ENCODE peak calls at places on chromosomes 16 and 17, in eight cellular contexts. One of them, this sample, is unnamed.

GRCh38 chr17:16422416-16422815 is 7.0 kb downstream of the TRPV2 start:
- DNase-seq in WERI-Rb-1: no peak
- DNase-seq in activated T-cell treated with anti-CD3 and anti-CD28 coated beads for 1 hour: no peak
- DNase-seq in head of caudate nucleus: no peak
- DNase-seq in activated CD4-positive, CD25-positive, alpha-beta regulatory T cell: no peak
- DNase-seq in adrenal gland: no peak
- DNase-seq in H7: peak
- DNase-seq in substantia nigra: no peak
- DNase-seq in this sample: no peak

GRCh38 chr16:73054131-73054496 is 6.2 kb upstream of the ZFHX3 start:
- DNase-seq in WERI-Rb-1: no peak
- DNase-seq in activated T-cell treated with anti-CD3 and anti-CD28 coated beads for 1 hour: no peak
- DNase-seq in head of caudate nucleus: no peak
- DNase-seq in activated CD4-positive, CD25-positive, alpha-beta regulatory T cell: no peak
- DNase-seq in adrenal gland: no peak
- DNase-seq in H7: peak
- DNase-seq in substantia nigra: no peak
- DNase-seq in this sample: no peak

GRCh38 chr17:80631142-80632045 is 86.8 kb downstream of the RPTOR start:
- DNase-seq in WERI-Rb-1: no peak
- DNase-seq in activated T-cell treated with anti-CD3 and anti-CD28 coated beads for 1 hour: no peak
- DNase-seq in head of caudate nucleus: no peak
- DNase-seq in activated CD4-positive, CD25-positive, alpha-beta regulatory T cell: no peak
- DNase-seq in adrenal gland: no peak
- DNase-seq in H7: no peak
- DNase-seq in substantia nigra: no peak
- DNase-seq in this sample: no peak

GRCh38 chr17:1650731-1651558 is 1.3 kb upstream of the RILP start:
- DNase-seq in WERI-Rb-1: no peak
- DNase-seq in activated T-cell treated with anti-CD3 and anti-CD28 coated beads for 1 hour: no peak
- DNase-seq in head of caudate nucleus: no peak
- DNase-seq in activated CD4-positive, CD25-positive, alpha-beta regulatory T cell: no peak
- DNase-seq in adrenal gland: no peak
- DNase-seq in H7: no peak
- DNase-seq in substantia nigra: no peak
- DNase-seq in this sample: no peak

GRCh38 chr16:84732674-84733352 is 33.0 kb downstream of the USP10 start:
- DNase-seq in WERI-Rb-1: no peak
- DNase-seq in activated T-cell treated with anti-CD3 and anti-CD28 coated beads for 1 hour: no peak
- DNase-seq in head of caudate nucleus: no peak
- DNase-seq in activated CD4-positive, CD25-positive, alpha-beta regulatory T cell: no peak
- DNase-seq in adrenal gland: no peak
- DNase-seq in H7: no peak
- DNase-seq in substantia nigra: no peak
- DNase-seq in this sample: no peak

GRCh38 chr16:68520649-68521086 is 18.4 kb upstream of the ZFP90 start:
- DNase-seq in WERI-Rb-1: peak
- DNase-seq in activated T-cell treated with anti-CD3 and anti-CD28 coated beads for 1 hour: peak
- DNase-seq in head of caudate nucleus: peak
- DNase-seq in activated CD4-positive, CD25-positive, alpha-beta regulatory T cell: peak
- DNase-seq in adrenal gland: peak
- DNase-seq in H7: peak
- DNase-seq in substantia nigra: peak
- DNase-seq in this sample: peak

GRCh38 chr16:85046957-85047866 is 19.6 kb downstream of the KIAA0513 start:
- DNase-seq in WERI-Rb-1: no peak
- DNase-seq in activated T-cell treated with anti-CD3 and anti-CD28 coated beads for 1 hour: no peak
- DNase-seq in head of caudate nucleus: no peak
- DNase-seq in activated CD4-positive, CD25-positive, alpha-beta regulatory T cell: no peak
- DNase-seq in adrenal gland: no peak
- DNase-seq in H7: no peak
- DNase-seq in substantia nigra: no peak
- DNase-seq in this sample: no peak

GRCh38 chr17:31427684-31428083 is 36.2 kb downstream of the RAB11FIP4 start:
- DNase-seq in WERI-Rb-1: no peak
- DNase-seq in activated T-cell treated with anti-CD3 and anti-CD28 coated beads for 1 hour: no peak
- DNase-seq in head of caudate nucleus: peak
- DNase-seq in activated CD4-positive, CD25-positive, alpha-beta regulatory T cell: no peak
- DNase-seq in adrenal gland: no peak
- DNase-seq in H7: no peak
- DNase-seq in substantia nigra: no peak
- DNase-seq in this sample: no peak

GRCh38 chr17:77942111-77942988 is 16.2 kb upstream of the TNRC6C start:
- DNase-seq in WERI-Rb-1: no peak
- DNase-seq in activated T-cell treated with anti-CD3 and anti-CD28 coated beads for 1 hour: no peak
- DNase-seq in head of caudate nucleus: peak
- DNase-seq in activated CD4-positive, CD25-positive, alpha-beta regulatory T cell: no peak
- DNase-seq in adrenal gland: no peak
- DNase-seq in H7: no peak
- DNase-seq in substantia nigra: peak
- DNase-seq in this sample: no peak

GRCh38 chr17:4167786-4168185 is 24.8 kb downstream of the CYB5D2 start:
- DNase-seq in WERI-Rb-1: no peak
- DNase-seq in activated T-cell treated with anti-CD3 and anti-CD28 coated beads for 1 hour: no peak
- DNase-seq in head of caudate nucleus: no peak
- DNase-seq in activated CD4-positive, CD25-positive, alpha-beta regulatory T cell: no peak
- DNase-seq in adrenal gland: no peak
- DNase-seq in H7: no peak
- DNase-seq in substantia nigra: no peak
- DNase-seq in this sample: no peak

GRCh38 chr17:32357615-32358014 is 7.7 kb downstream of the ZNF207 start:
- DNase-seq in WERI-Rb-1: no peak
- DNase-seq in activated T-cell treated with anti-CD3 and anti-CD28 coated beads for 1 hour: no peak
- DNase-seq in head of caudate nucleus: no peak
- DNase-seq in activated CD4-positive, CD25-positive, alpha-beta regulatory T cell: no peak
- DNase-seq in adrenal gland: no peak
- DNase-seq in H7: no peak
- DNase-seq in substantia nigra: no peak
- DNase-seq in this sample: no peak

GRCh38 chr17:65177901-65178300 is 40.7 kb downstream of the RGS9 start:
- DNase-seq in WERI-Rb-1: no peak
- DNase-seq in activated T-cell treated with anti-CD3 and anti-CD28 coated beads for 1 hour: no peak
- DNase-seq in head of caudate nucleus: no peak
- DNase-seq in activated CD4-positive, CD25-positive, alpha-beta regulatory T cell: no peak
- DNase-seq in adrenal gland: no peak
- DNase-seq in H7: no peak
- DNase-seq in substantia nigra: no peak
- DNase-seq in this sample: no peak

GRCh38 chr16:35724551-35724950 is 2265.1 kb downstream of the TP53TG3F start:
- DNase-seq in WERI-Rb-1: no peak
- DNase-seq in activated T-cell treated with anti-CD3 and anti-CD28 coated beads for 1 hour: no peak
- DNase-seq in head of caudate nucleus: no peak
- DNase-seq in activated CD4-positive, CD25-positive, alpha-beta regulatory T cell: no peak
- DNase-seq in adrenal gland: no peak
- DNase-seq in H7: no peak
- DNase-seq in substantia nigra: no peak
- DNase-seq in this sample: no peak

GRCh38 chr17:77778636-77779524 is 179.6 kb upstream of the TNRC6C start:
- DNase-seq in WERI-Rb-1: no peak
- DNase-seq in activated T-cell treated with anti-CD3 and anti-CD28 coated beads for 1 hour: no peak
- DNase-seq in head of caudate nucleus: peak
- DNase-seq in activated CD4-positive, CD25-positive, alpha-beta regulatory T cell: no peak
- DNase-seq in adrenal gland: peak
- DNase-seq in H7: no peak
- DNase-seq in substantia nigra: peak
- DNase-seq in this sample: peak

GRCh38 chr17:43431741-43432523 is 33.1 kb downstream of the ARL4D start:
- DNase-seq in WERI-Rb-1: no peak
- DNase-seq in activated T-cell treated with anti-CD3 and anti-CD28 coated beads for 1 hour: no peak
- DNase-seq in head of caudate nucleus: no peak
- DNase-seq in activated CD4-positive, CD25-positive, alpha-beta regulatory T cell: no peak
- DNase-seq in adrenal gland: no peak
- DNase-seq in H7: peak
- DNase-seq in substantia nigra: no peak
- DNase-seq in this sample: peak

GRCh38 chr17:36863131-36863530 is 74.1 kb upstream of the LHX1 start:
- DNase-seq in WERI-Rb-1: no peak
- DNase-seq in activated T-cell treated with anti-CD3 and anti-CD28 coated beads for 1 hour: no peak
- DNase-seq in head of caudate nucleus: no peak
- DNase-seq in activated CD4-positive, CD25-positive, alpha-beta regulatory T cell: no peak
- DNase-seq in adrenal gland: no peak
- DNase-seq in H7: no peak
- DNase-seq in substantia nigra: no peak
- DNase-seq in this sample: no peak

GRCh38 chr17:1829189-1829578 is 518 bp downstream of the SMYD4 start:
- DNase-seq in WERI-Rb-1: peak
- DNase-seq in activated T-cell treated with anti-CD3 and anti-CD28 coated beads for 1 hour: no peak
- DNase-seq in head of caudate nucleus: peak
- DNase-seq in activated CD4-positive, CD25-positive, alpha-beta regulatory T cell: no peak
- DNase-seq in adrenal gland: no peak
- DNase-seq in H7: no peak
- DNase-seq in substantia nigra: no peak
- DNase-seq in this sample: no peak

GRCh38 chr16:87897563-87898505 is 28.5 kb upstream of the SLC7A5 start:
- DNase-seq in WERI-Rb-1: peak
- DNase-seq in activated T-cell treated with anti-CD3 and anti-CD28 coated beads for 1 hour: peak
- DNase-seq in head of caudate nucleus: no peak
- DNase-seq in activated CD4-positive, CD25-positive, alpha-beta regulatory T cell: no peak
- DNase-seq in adrenal gland: no peak
- DNase-seq in H7: no peak
- DNase-seq in substantia nigra: no peak
- DNase-seq in this sample: no peak

GRCh38 chr17:8109669-8110455 is 8.5 kb downstream of the ALOXE3 start:
- DNase-seq in WERI-Rb-1: peak
- DNase-seq in activated T-cell treated with anti-CD3 and anti-CD28 coated beads for 1 hour: peak
- DNase-seq in head of caudate nucleus: peak
- DNase-seq in activated CD4-positive, CD25-positive, alpha-beta regulatory T cell: peak
- DNase-seq in adrenal gland: peak
- DNase-seq in H7: peak
- DNase-seq in substantia nigra: no peak
- DNase-seq in this sample: no peak

GRCh38 chr17:15257316-15257925 is 7.7 kb downstream of the PMP22 start:
- DNase-seq in WERI-Rb-1: peak
- DNase-seq in activated T-cell treated with anti-CD3 and anti-CD28 coated beads for 1 hour: peak
- DNase-seq in head of caudate nucleus: peak
- DNase-seq in activated CD4-positive, CD25-positive, alpha-beta regulatory T cell: no peak
- DNase-seq in adrenal gland: peak
- DNase-seq in H7: peak
- DNase-seq in substantia nigra: peak
- DNase-seq in this sample: no peak

GRCh38 chr17:20063665-20064648 is 54.8 kb downstream of the SPECC1 start:
- DNase-seq in WERI-Rb-1: no peak
- DNase-seq in activated T-cell treated with anti-CD3 and anti-CD28 coated beads for 1 hour: no peak
- DNase-seq in head of caudate nucleus: peak
- DNase-seq in activated CD4-positive, CD25-positive, alpha-beta regulatory T cell: no peak
- DNase-seq in adrenal gland: peak
- DNase-seq in H7: no peak
- DNase-seq in substantia nigra: peak
- DNase-seq in this sample: no peak

GRCh38 chr17:32341141-32341856 is 674 bp downstream of the C17orf75 start:
- DNase-seq in WERI-Rb-1: no peak
- DNase-seq in activated T-cell treated with anti-CD3 and anti-CD28 coated beads for 1 hour: peak
- DNase-seq in head of caudate nucleus: peak
- DNase-seq in activated CD4-positive, CD25-positive, alpha-beta regulatory T cell: peak
- DNase-seq in adrenal gland: no peak
- DNase-seq in H7: no peak
- DNase-seq in substantia nigra: no peak
- DNase-seq in this sample: peak

GRCh38 chr17:8275421-8276290 is 12.8 kb upstream of the RANGRF start:
- DNase-seq in WERI-Rb-1: peak
- DNase-seq in activated T-cell treated with anti-CD3 and anti-CD28 coated beads for 1 hour: no peak
- DNase-seq in head of caudate nucleus: no peak
- DNase-seq in activated CD4-positive, CD25-positive, alpha-beta regulatory T cell: no peak
- DNase-seq in adrenal gland: no peak
- DNase-seq in H7: no peak
- DNase-seq in substantia nigra: no peak
- DNase-seq in this sample: no peak

GRCh38 chr17:76026714-76027158 is 370 bp downstream of the EVPL start:
- DNase-seq in WERI-Rb-1: peak
- DNase-seq in activated T-cell treated with anti-CD3 and anti-CD28 coated beads for 1 hour: no peak
- DNase-seq in head of caudate nucleus: no peak
- DNase-seq in activated CD4-positive, CD25-positive, alpha-beta regulatory T cell: no peak
- DNase-seq in adrenal gland: no peak
- DNase-seq in H7: peak
- DNase-seq in substantia nigra: no peak
- DNase-seq in this sample: no peak

GRCh38 chr16:76932541-76933211 is 258.3 kb upstream of the MON1B start:
- DNase-seq in WERI-Rb-1: no peak
- DNase-seq in activated T-cell treated with anti-CD3 and anti-CD28 coated beads for 1 hour: no peak
- DNase-seq in head of caudate nucleus: no peak
- DNase-seq in activated CD4-positive, CD25-positive, alpha-beta regulatory T cell: no peak
- DNase-seq in adrenal gland: no peak
- DNase-seq in H7: no peak
- DNase-seq in substantia nigra: no peak
- DNase-seq in this sample: no peak

GRCh38 chr16:57993452-57993851 is 7.0 kb downstream of the ZNF319 start:
- DNase-seq in WERI-Rb-1: no peak
- DNase-seq in activated T-cell treated with anti-CD3 and anti-CD28 coated beads for 1 hour: no peak
- DNase-seq in head of caudate nucleus: no peak
- DNase-seq in activated CD4-positive, CD25-positive, alpha-beta regulatory T cell: no peak
- DNase-seq in adrenal gland: no peak
- DNase-seq in H7: peak
- DNase-seq in substantia nigra: no peak
- DNase-seq in this sample: peak

GRCh38 chr17:57107498-57108101 is 22.6 kb downstream of the AKAP1 start:
- DNase-seq in WERI-Rb-1: no peak
- DNase-seq in activated T-cell treated with anti-CD3 and anti-CD28 coated beads for 1 hour: no peak
- DNase-seq in head of caudate nucleus: no peak
- DNase-seq in activated CD4-positive, CD25-positive, alpha-beta regulatory T cell: no peak
- DNase-seq in adrenal gland: no peak
- DNase-seq in H7: no peak
- DNase-seq in substantia nigra: no peak
- DNase-seq in this sample: no peak

GRCh38 chr16:87457051-87457611 is 35.7 kb downstream of the ZCCHC14 start:
- DNase-seq in WERI-Rb-1: no peak
- DNase-seq in activated T-cell treated with anti-CD3 and anti-CD28 coated beads for 1 hour: no peak
- DNase-seq in head of caudate nucleus: no peak
- DNase-seq in activated CD4-positive, CD25-positive, alpha-beta regulatory T cell: no peak
- DNase-seq in adrenal gland: no peak
- DNase-seq in H7: no peak
- DNase-seq in substantia nigra: no peak
- DNase-seq in this sample: no peak

GRCh38 chr17:32915108-32915700 is 12.7 kb upstream of the TMEM98 start:
- DNase-seq in WERI-Rb-1: no peak
- DNase-seq in activated T-cell treated with anti-CD3 and anti-CD28 coated beads for 1 hour: no peak
- DNase-seq in head of caudate nucleus: no peak
- DNase-seq in activated CD4-positive, CD25-positive, alpha-beta regulatory T cell: no peak
- DNase-seq in adrenal gland: no peak
- DNase-seq in H7: no peak
- DNase-seq in substantia nigra: no peak
- DNase-seq in this sample: no peak

GRCh38 chr16:71945616-71946015 is 50.3 kb downstream of the IST1 start:
- DNase-seq in WERI-Rb-1: no peak
- DNase-seq in activated T-cell treated with anti-CD3 and anti-CD28 coated beads for 1 hour: no peak
- DNase-seq in head of caudate nucleus: no peak
- DNase-seq in activated CD4-positive, CD25-positive, alpha-beta regulatory T cell: no peak
- DNase-seq in adrenal gland: no peak
- DNase-seq in H7: no peak
- DNase-seq in substantia nigra: no peak
- DNase-seq in this sample: no peak

GRCh38 chr16:15529673-15530072 is 95.3 kb downstream of the BMERB1 start:
- DNase-seq in WERI-Rb-1: no peak
- DNase-seq in activated T-cell treated with anti-CD3 and anti-CD28 coated beads for 1 hour: no peak
- DNase-seq in head of caudate nucleus: no peak
- DNase-seq in activated CD4-positive, CD25-positive, alpha-beta regulatory T cell: no peak
- DNase-seq in adrenal gland: no peak
- DNase-seq in H7: no peak
- DNase-seq in substantia nigra: no peak
- DNase-seq in this sample: no peak

GRCh38 chr17:17515921-17516295 is 19.7 kb upstream of the RASD1 start:
- DNase-seq in WERI-Rb-1: no peak
- DNase-seq in activated T-cell treated with anti-CD3 and anti-CD28 coated beads for 1 hour: no peak
- DNase-seq in head of caudate nucleus: no peak
- DNase-seq in activated CD4-positive, CD25-positive, alpha-beta regulatory T cell: no peak
- DNase-seq in adrenal gland: no peak
- DNase-seq in H7: no peak
- DNase-seq in substantia nigra: no peak
- DNase-seq in this sample: no peak

GRCh38 chr16:30065943-30066881 is 652 bp downstream of the ALDOA start:
- DNase-seq in WERI-Rb-1: peak
- DNase-seq in activated T-cell treated with anti-CD3 and anti-CD28 coated beads for 1 hour: no peak
- DNase-seq in head of caudate nucleus: peak
- DNase-seq in activated CD4-positive, CD25-positive, alpha-beta regulatory T cell: peak
- DNase-seq in adrenal gland: no peak
- DNase-seq in H7: no peak
- DNase-seq in substantia nigra: no peak
- DNase-seq in this sample: no peak

This sample was measured in COR-L47.